ENCODE peak calls at places on chromosomes 16 and 17, in five cellular contexts. I is AG04449, F is AG04450, K is kidney epithelial cell, B is cardiac muscle cell. L is an unnamed sample.

GRCh38 chr17:73271078-73271477 is 9.4 kb upstream of the CPSF4L start:
- DNase-seq in F (no peak), I (no peak), B (no peak), K (no peak), L (peak)

GRCh38 chr17:69227536-69227935 is 1.1 kb downstream of the ABCA10 start:
- DNase-seq in I (no peak), K (no peak), F (no peak), B (no peak), L (no peak)

GRCh38 chr16:71811261-71811803 is 2.7 kb upstream of the AP1G1 start:
- DNase-seq in K (no peak), F (no peak), I (no peak), B (no peak), L (no peak)

GRCh38 chr17:42459983-42460300 is 1.3 kb downstream of the ATP6V0A1 start:
- DNase-seq in F (no peak), B (peak), K (no peak), I (no peak), L (peak)

GRCh38 chr16:78321611-78322010 is 222.2 kb downstream of the WWOX start:
- DNase-seq in K (no peak), F (no peak), I (no peak), B (peak), L (no peak)

GRCh38 chr17:29617481-29618271 is 5.0 kb downstream of the CORO6 start:
- DNase-seq in B (peak), I (no peak), F (no peak), K (no peak), L (peak)

GRCh38 chr17:18377437-18378204 is at the start of gene EVPLL:
- DNase-seq in F (no peak), B (no peak), I (no peak), K (peak), L (peak)

GRCh38 chr17:72407336-72408121 is 286.7 kb downstream of the SOX9 start:
- DNase-seq in I (peak), B (no peak), K (peak), F (peak), L (peak)

GRCh38 chr17:83193336-83194188 is 114.2 kb downstream of the METRNL start:
- DNase-seq in F (no peak), I (no peak), B (no peak), K (peak), L (peak)

GRCh38 chr17:64205804-64206203 is 57.3 kb downstream of the TEX2 start:
- DNase-seq in F (no peak), B (no peak), I (no peak), K (no peak), L (no peak)

GRCh38 chr17:29158515-29159275 is 21.5 kb downstream of the MYO18A start:
- DNase-seq in K (no peak), I (no peak), B (no peak), F (peak), L (no peak)

GRCh38 chr16:15498427-15499175 is 64.2 kb downstream of the BMERB1 start:
- DNase-seq in K (no peak), F (no peak), I (no peak), B (no peak), L (no peak)

GRCh38 chr17:11330871-11331270 is 89.9 kb downstream of the SHISA6 start:
- DNase-seq in F (no peak), K (peak), B (peak), I (no peak), L (no peak)

GRCh38 chr17:47843391-47843730 is 2.3 kb upstream of the SCRN2 start:
- DNase-seq in F (no peak), B (no peak), I (no peak), K (no peak), L (no peak)

GRCh38 chr16:56691885-56692284 is 9.6 kb downstream of the MT1X start:
- DNase-seq in B (peak), F (no peak), I (no peak), K (peak), L (peak)

GRCh38 chr17:78934681-78935418 is 9.7 kb upstream of the TIMP2 start:
- DNase-seq in I (no peak), F (no peak), K (no peak), B (no peak), L (no peak)

GRCh38 chr16:46924402-46924801 is 40.2 kb downstream of the GPT2 start:
- DNase-seq in I (no peak), K (no peak), B (no peak), F (no peak), L (no peak)

GRCh38 chr16:67699265-67699664 is 19.9 kb downstream of the GFOD2 start:
- DNase-seq in I (no peak), F (no peak), B (no peak), K (no peak), L (no peak)

GRCh38 chr17:7632492-7632894 is 2.6 kb downstream of the SHBG start:
- DNase-seq in F (no peak), B (peak), I (no peak), K (no peak), L (peak)

GRCh38 chr16:85403693-85404092 is 209.4 kb upstream of the GSE1 start:
- DNase-seq in F (no peak), K (no peak), B (no peak), I (no peak), L (no peak)

GRCh38 chr17:2909853-2910234 is 113.6 kb downstream of the RAP1GAP2 start:
- DNase-seq in K (no peak), B (no peak), F (no peak), I (no peak), L (no peak)
- H3K4me3 ChIP-seq in K (no peak), B (no peak), F (no peak), I (no peak), L (no peak)

DNA sequence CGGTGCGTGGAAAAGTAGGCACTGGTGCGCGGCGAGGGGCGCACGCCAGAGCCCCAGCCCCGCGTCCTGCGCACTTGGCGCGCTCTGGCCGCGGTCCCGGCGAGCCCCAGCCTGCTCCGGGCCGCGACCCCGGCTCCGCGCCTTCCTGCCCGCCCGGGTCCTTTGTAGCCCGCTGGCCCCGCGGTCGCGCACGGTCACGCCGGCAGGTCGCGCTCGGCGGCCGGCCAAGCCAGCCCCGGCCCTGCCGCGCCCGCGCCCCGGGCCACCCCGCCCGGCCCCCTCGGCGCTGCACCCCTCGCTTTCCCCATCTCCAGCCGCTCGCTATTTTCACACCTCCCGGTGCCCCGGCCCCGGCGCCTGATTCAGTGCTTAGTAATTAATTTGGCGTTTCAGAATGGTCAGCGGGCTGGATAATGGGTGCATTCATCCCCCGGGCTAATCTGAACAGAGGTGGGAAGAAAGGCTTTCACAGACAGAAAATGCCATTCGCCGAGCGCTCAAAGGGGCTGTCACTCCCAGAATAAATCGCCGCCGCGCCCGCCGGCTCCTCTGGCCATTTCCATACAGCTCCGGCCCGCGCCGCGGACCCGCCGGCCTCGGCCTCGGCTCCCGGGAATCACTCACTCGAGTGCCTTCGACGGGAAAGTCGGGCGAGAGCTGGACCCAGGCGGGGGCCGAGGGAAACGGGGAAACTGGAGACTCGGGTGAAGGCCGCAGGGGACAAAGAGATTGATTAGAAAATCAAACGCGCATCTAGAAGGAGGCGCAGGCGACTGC is 17.8 kb upstream of the NTN1 start:
- DNase-seq in B (no peak), I (no peak), K (no peak), F (no peak), L (peak)
- H3K4me3 ChIP-seq in B (peak), I (no peak), K (no peak), F (no peak), L (peak)

GRCh38 chr16:22007509-22008214 is at the start of gene MOSMO:
- DNase-seq in K (no peak), B (peak), I (no peak), F (no peak), L (peak)

GRCh38 chr16:22005746-22006145 is 2.2 kb upstream of the MOSMO start:
- DNase-seq in I (no peak), K (no peak), B (no peak), F (no peak), L (no peak)

GRCh38 chr16:22007159-22007508 is 777 bp upstream of the MOSMO start:
- DNase-seq in I (no peak), K (no peak), B (no peak), F (no peak), L (no peak)

GRCh38 chr16:22008215-22009142 is 568 bp downstream of the MOSMO start:
- DNase-seq in B (peak), K (no peak), F (no peak), I (no peak), L (no peak)

DNA sequence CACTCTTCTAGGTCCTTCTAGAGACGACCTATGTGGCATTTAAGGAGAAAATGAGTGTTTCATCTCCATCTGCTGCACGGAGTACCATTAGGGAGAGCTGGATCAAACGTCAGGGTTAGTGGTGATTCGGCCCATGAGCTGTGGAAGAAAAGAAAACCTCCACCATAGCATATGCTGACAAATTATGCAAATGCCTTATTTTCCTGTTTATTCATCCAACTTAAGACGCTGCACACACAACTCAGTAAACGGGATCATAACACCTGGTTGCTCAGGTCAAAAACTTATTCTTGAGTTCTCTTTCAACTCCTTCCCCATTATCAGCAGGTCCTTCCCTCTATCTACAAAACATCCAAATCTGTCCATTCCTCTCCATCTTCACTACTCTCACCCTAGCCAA is 1.3 kb upstream of the MOSMO start:
- DNase-seq in I (no peak), B (no peak), F (no peak), K (no peak), L (no peak)
- H3K4me3 ChIP-seq in I (no peak), B (peak), F (no peak), K (no peak), L (peak)

DNA sequence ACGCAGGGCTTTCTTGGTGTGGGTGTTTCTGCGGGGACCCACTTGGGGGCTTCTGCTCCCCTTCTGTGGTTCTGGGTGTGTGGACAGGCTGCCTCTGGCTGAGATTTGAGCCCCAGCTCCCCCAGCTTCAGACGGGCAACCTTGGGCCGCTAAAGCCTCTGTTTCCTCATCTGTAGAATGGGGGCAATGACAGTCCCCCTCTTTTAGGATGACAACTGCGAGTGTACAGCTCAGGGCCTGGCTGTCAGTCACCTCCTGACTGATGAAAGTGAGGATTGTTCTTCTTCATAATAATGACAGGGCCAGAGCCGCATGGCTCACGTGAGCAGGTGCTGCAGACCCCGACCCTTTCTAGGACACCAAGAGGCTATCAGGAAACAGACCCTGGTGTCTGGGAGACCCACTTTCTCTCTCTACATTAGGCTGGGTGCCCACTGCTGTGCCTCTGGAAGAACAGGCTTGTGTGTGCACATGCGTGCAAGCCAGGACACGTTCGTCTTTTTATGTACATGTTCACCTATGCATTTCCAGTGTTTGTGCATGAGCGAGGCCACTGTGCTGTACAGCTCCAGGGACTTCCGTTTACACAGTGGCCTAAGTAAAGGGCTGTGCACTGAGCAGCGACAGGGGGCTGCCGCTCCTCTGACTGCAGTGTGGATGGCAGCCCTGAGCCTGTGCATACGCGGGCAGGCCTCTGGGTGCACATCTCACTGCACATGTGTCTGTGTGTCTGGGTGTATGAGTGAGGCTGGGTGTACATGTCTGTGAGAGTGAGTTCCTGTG is 4.6 kb downstream of the SPNS3 start:
- DNase-seq in K (no peak), I (no peak), B (no peak), F (no peak), L (no peak)
- H3K4me3 ChIP-seq in K (no peak), I (no peak), B (no peak), F (no peak), L (no peak)